ENCODE peak calls at places on chromosomes 4 and X, in seven cellular contexts. One of them, this sample, is unnamed.

GRCh38 chrX:55787727-55788126 is 70.2 kb downstream of the RRAGB start:
- DNase-seq in GM13976: no peak
- DNase-seq in stimulated activated naive B cell treated with anti-CD40 and anti-IgM and Interleukin-4, amounts not matched to agents 10 μg/mL and 1 μg/mL and 100 μg/mL, for 72 hours: no peak
- DNase-seq in NCI-H510A treated with DMSO at 0.1 percent for 48 hours: no peak
- DNase-seq in Right ventricle myocardium inferior: no peak
- DNase-seq in GM23248: no peak
- DNase-seq in left kidney: no peak
- DNase-seq in this sample: no peak

GRCh38 chr4:78220283-78220682 is 163.2 kb downstream of the FRAS1 start:
- DNase-seq in NCI-H510A treated with DMSO at 0.1 percent for 48 hours: peak; percentile 29
- DNase-seq in GM23248: no peak
- DNase-seq in stimulated activated naive B cell treated with anti-CD40 and anti-IgM and Interleukin-4, amounts not matched to agents 10 μg/mL and 1 μg/mL and 100 μg/mL, for 72 hours: no peak
- DNase-seq in GM13976: no peak
- DNase-seq in left kidney: no peak
- DNase-seq in Right ventricle myocardium inferior: no peak
- DNase-seq in this sample: no peak

GRCh38 chrX:120453985-120454384 is 15.1 kb downstream of the LAMP2 start:
- DNase-seq in left kidney: no peak
- DNase-seq in GM13976: no peak
- DNase-seq in stimulated activated naive B cell treated with anti-CD40 and anti-IgM and Interleukin-4, amounts not matched to agents 10 μg/mL and 1 μg/mL and 100 μg/mL, for 72 hours: no peak
- DNase-seq in GM23248: no peak
- DNase-seq in Right ventricle myocardium inferior: no peak
- DNase-seq in NCI-H510A treated with DMSO at 0.1 percent for 48 hours: no peak
- DNase-seq in this sample: no peak

GRCh38 chrX:70439016-70439415 is 5.6 kb upstream of the DLG3 start:
- DNase-seq in GM13976: no peak
- DNase-seq in GM23248: peak; percentile 25
- DNase-seq in left kidney: no peak
- DNase-seq in stimulated activated naive B cell treated with anti-CD40 and anti-IgM and Interleukin-4, amounts not matched to agents 10 μg/mL and 1 μg/mL and 100 μg/mL, for 72 hours: no peak
- DNase-seq in Right ventricle myocardium inferior: no peak
- DNase-seq in NCI-H510A treated with DMSO at 0.1 percent for 48 hours: no peak
- DNase-seq in this sample: no peak

GRCh38 chrX:119605739-119606507 is at the start of gene NKRF:
- DNase-seq in left kidney: peak; percentile 97
- DNase-seq in Right ventricle myocardium inferior: peak; percentile 97
- DNase-seq in GM13976: peak; percentile 82
- DNase-seq in GM23248: peak; percentile 92
- DNase-seq in NCI-H510A treated with DMSO at 0.1 percent for 48 hours: no peak
- DNase-seq in stimulated activated naive B cell treated with anti-CD40 and anti-IgM and Interleukin-4, amounts not matched to agents 10 μg/mL and 1 μg/mL and 100 μg/mL, for 72 hours: peak; percentile 87
- DNase-seq in this sample: no peak

GRCh38 chrX:130216312-130216711 is 44.5 kb downstream of the RAB33A start:
- DNase-seq in stimulated activated naive B cell treated with anti-CD40 and anti-IgM and Interleukin-4, amounts not matched to agents 10 μg/mL and 1 μg/mL and 100 μg/mL, for 72 hours: no peak
- DNase-seq in GM23248: peak; percentile 45
- DNase-seq in left kidney: no peak
- DNase-seq in GM13976: no peak
- DNase-seq in NCI-H510A treated with DMSO at 0.1 percent for 48 hours: no peak
- DNase-seq in Right ventricle myocardium inferior: no peak
- DNase-seq in this sample: no peak

GRCh38 chr4:61401771-61402170 is 201.6 kb downstream of the ADGRL3 start:
- DNase-seq in NCI-H510A treated with DMSO at 0.1 percent for 48 hours: peak; percentile 79
- DNase-seq in Right ventricle myocardium inferior: no peak
- DNase-seq in GM23248: no peak
- DNase-seq in GM13976: no peak
- DNase-seq in stimulated activated naive B cell treated with anti-CD40 and anti-IgM and Interleukin-4, amounts not matched to agents 10 μg/mL and 1 μg/mL and 100 μg/mL, for 72 hours: no peak
- DNase-seq in left kidney: no peak
- DNase-seq in this sample: no peak

GRCh38 chrX:19829817-19830216 is 57.6 kb downstream of the SH3KBP1 start:
- DNase-seq in GM23248: no peak
- DNase-seq in Right ventricle myocardium inferior: no peak
- DNase-seq in stimulated activated naive B cell treated with anti-CD40 and anti-IgM and Interleukin-4, amounts not matched to agents 10 μg/mL and 1 μg/mL and 100 μg/mL, for 72 hours: no peak
- DNase-seq in NCI-H510A treated with DMSO at 0.1 percent for 48 hours: no peak
- DNase-seq in GM13976: no peak
- DNase-seq in left kidney: no peak
- DNase-seq in this sample: no peak

GRCh38 chr4:98976716-98977115 is 18.8 kb upstream of the METAP1 start:
- DNase-seq in NCI-H510A treated with DMSO at 0.1 percent for 48 hours: no peak
- DNase-seq in Right ventricle myocardium inferior: no peak
- DNase-seq in stimulated activated naive B cell treated with anti-CD40 and anti-IgM and Interleukin-4, amounts not matched to agents 10 μg/mL and 1 μg/mL and 100 μg/mL, for 72 hours: no peak
- DNase-seq in left kidney: no peak
- DNase-seq in GM13976: no peak
- DNase-seq in GM23248: peak; percentile 23
- DNase-seq in this sample: no peak

GRCh38 chr4:53307819-53308773 is 57.8 kb downstream of the SCFD2 start:
- DNase-seq in left kidney: no peak
- DNase-seq in Right ventricle myocardium inferior: no peak
- DNase-seq in NCI-H510A treated with DMSO at 0.1 percent for 48 hours: no peak
- DNase-seq in GM23248: peak; percentile 68
- DNase-seq in stimulated activated naive B cell treated with anti-CD40 and anti-IgM and Interleukin-4, amounts not matched to agents 10 μg/mL and 1 μg/mL and 100 μg/mL, for 72 hours: peak; percentile 1
- DNase-seq in GM13976: no peak
- DNase-seq in this sample: no peak

GRCh38 chrX:34365482-34365881 is 233.4 kb upstream of the FAM47A start:
- DNase-seq in stimulated activated naive B cell treated with anti-CD40 and anti-IgM and Interleukin-4, amounts not matched to agents 10 μg/mL and 1 μg/mL and 100 μg/mL, for 72 hours: no peak
- DNase-seq in GM13976: no peak
- DNase-seq in Right ventricle myocardium inferior: no peak
- DNase-seq in NCI-H510A treated with DMSO at 0.1 percent for 48 hours: peak; percentile 3
- DNase-seq in GM23248: peak; percentile 26
- DNase-seq in left kidney: peak; percentile 39
- DNase-seq in this sample: no peak

GRCh38 chr4:185504098-185505047 is 30.9 kb downstream of the PDLIM3 start:
- DNase-seq in GM23248: peak; percentile 48
- DNase-seq in NCI-H510A treated with DMSO at 0.1 percent for 48 hours: peak; percentile 57
- DNase-seq in GM13976: no peak
- DNase-seq in left kidney: peak; percentile 97
- DNase-seq in stimulated activated naive B cell treated with anti-CD40 and anti-IgM and Interleukin-4, amounts not matched to agents 10 μg/mL and 1 μg/mL and 100 μg/mL, for 72 hours: no peak
- DNase-seq in Right ventricle myocardium inferior: peak; percentile 89
- DNase-seq in this sample: no peak

GRCh38 chrX:17860811-17861495 is at the start of gene RAI2:
- DNase-seq in left kidney: peak; percentile 69
- DNase-seq in GM13976: peak; percentile 17
- DNase-seq in stimulated activated naive B cell treated with anti-CD40 and anti-IgM and Interleukin-4, amounts not matched to agents 10 μg/mL and 1 μg/mL and 100 μg/mL, for 72 hours: no peak
- DNase-seq in NCI-H510A treated with DMSO at 0.1 percent for 48 hours: peak; percentile 16
- DNase-seq in Right ventricle myocardium inferior: peak; percentile 64
- DNase-seq in GM23248: no peak
- DNase-seq in this sample: no peak

GRCh38 chr4:6988016-6988715 is 55.0 kb upstream of the TADA2B start:
- DNase-seq in left kidney: no peak
- DNase-seq in Right ventricle myocardium inferior: no peak
- DNase-seq in stimulated activated naive B cell treated with anti-CD40 and anti-IgM and Interleukin-4, amounts not matched to agents 10 μg/mL and 1 μg/mL and 100 μg/mL, for 72 hours: no peak
- DNase-seq in GM23248: peak; percentile 41
- DNase-seq in NCI-H510A treated with DMSO at 0.1 percent for 48 hours: no peak
- DNase-seq in GM13976: no peak
- DNase-seq in this sample: no peak

GRCh38 chr4:88866862-88867550 is 169.4 kb upstream of the NAP1L5 start:
- DNase-seq in NCI-H510A treated with DMSO at 0.1 percent for 48 hours: peak; percentile 91
- DNase-seq in left kidney: no peak
- DNase-seq in GM13976: no peak
- DNase-seq in Right ventricle myocardium inferior: no peak
- DNase-seq in stimulated activated naive B cell treated with anti-CD40 and anti-IgM and Interleukin-4, amounts not matched to agents 10 μg/mL and 1 μg/mL and 100 μg/mL, for 72 hours: no peak
- DNase-seq in GM23248: peak; percentile 61
- DNase-seq in this sample: no peak

GRCh38 chr4:182113774-182114173 is 129.4 kb upstream of the TENM3 start:
- DNase-seq in GM23248: no peak
- DNase-seq in Right ventricle myocardium inferior: no peak
- DNase-seq in left kidney: no peak
- DNase-seq in GM13976: no peak
- DNase-seq in NCI-H510A treated with DMSO at 0.1 percent for 48 hours: no peak
- DNase-seq in stimulated activated naive B cell treated with anti-CD40 and anti-IgM and Interleukin-4, amounts not matched to agents 10 μg/mL and 1 μg/mL and 100 μg/mL, for 72 hours: no peak
- DNase-seq in this sample: no peak

GRCh38 chrX:42128020-42128419 is 204.7 kb upstream of the CASK start:
- DNase-seq in GM13976: no peak
- DNase-seq in GM23248: no peak
- DNase-seq in NCI-H510A treated with DMSO at 0.1 percent for 48 hours: no peak
- DNase-seq in stimulated activated naive B cell treated with anti-CD40 and anti-IgM and Interleukin-4, amounts not matched to agents 10 μg/mL and 1 μg/mL and 100 μg/mL, for 72 hours: no peak
- DNase-seq in left kidney: no peak
- DNase-seq in Right ventricle myocardium inferior: no peak
- DNase-seq in this sample: no peak

GRCh38 chrX:39152106-39152649 is 350.9 kb downstream of the MID1IP1 start:
- DNase-seq in NCI-H510A treated with DMSO at 0.1 percent for 48 hours: no peak
- DNase-seq in left kidney: peak; percentile 55
- DNase-seq in stimulated activated naive B cell treated with anti-CD40 and anti-IgM and Interleukin-4, amounts not matched to agents 10 μg/mL and 1 μg/mL and 100 μg/mL, for 72 hours: no peak
- DNase-seq in Right ventricle myocardium inferior: peak; percentile 68
- DNase-seq in GM23248: peak; percentile 22
- DNase-seq in GM13976: peak; percentile 42
- DNase-seq in this sample: peak; percentile 22

GRCh38 chr4:13821522-13821921 is 194.0 kb upstream of the BOD1L1 start:
- DNase-seq in GM13976: no peak
- DNase-seq in left kidney: no peak
- DNase-seq in stimulated activated naive B cell treated with anti-CD40 and anti-IgM and Interleukin-4, amounts not matched to agents 10 μg/mL and 1 μg/mL and 100 μg/mL, for 72 hours: no peak
- DNase-seq in NCI-H510A treated with DMSO at 0.1 percent for 48 hours: no peak
- DNase-seq in GM23248: peak; percentile 11
- DNase-seq in Right ventricle myocardium inferior: no peak
- DNase-seq in this sample: no peak

GRCh38 chrX:50813843-50814661 is at the start of gene SHROOM4:
- DNase-seq in GM13976: no peak
- DNase-seq in GM23248: peak; percentile 76
- DNase-seq in left kidney: peak; percentile 88
- DNase-seq in Right ventricle myocardium inferior: peak; percentile 73
- DNase-seq in stimulated activated naive B cell treated with anti-CD40 and anti-IgM and Interleukin-4, amounts not matched to agents 10 μg/mL and 1 μg/mL and 100 μg/mL, for 72 hours: no peak
- DNase-seq in NCI-H510A treated with DMSO at 0.1 percent for 48 hours: no peak
- DNase-seq in this sample: no peak

GRCh38 chr4:168769416-168769815 is 240.6 kb downstream of the CBR4 start:
- DNase-seq in Right ventricle myocardium inferior: no peak
- DNase-seq in GM13976: no peak
- DNase-seq in NCI-H510A treated with DMSO at 0.1 percent for 48 hours: no peak
- DNase-seq in left kidney: no peak
- DNase-seq in stimulated activated naive B cell treated with anti-CD40 and anti-IgM and Interleukin-4, amounts not matched to agents 10 μg/mL and 1 μg/mL and 100 μg/mL, for 72 hours: no peak
- DNase-seq in GM23248: peak; percentile 30
- DNase-seq in this sample: no peak